ENCODE peak calls at places on chromosomes 6 and 20, in four cellular contexts. K is NCI-H1048, Z is H9, F is activated T-cell treated with anti-CD3 and anti-CD28 coated beads for 1 hour. N is an unnamed sample.

GRCh38 chr6:168837231-168837903 is 396.4 kb downstream of the SMOC2 start:
- DNase-seq in Z (no peak), K (no peak), F (no peak), N (no peak)

GRCh38 chr20:327041-327945 is 1.9 kb downstream of the SOX12 start:
- DNase-seq in F (peak), Z (peak), K (peak), N (peak)

GRCh38 chr20:58875111-58875510 is 22.6 kb downstream of the GNAS start:
- DNase-seq in K (no peak), F (no peak), Z (no peak), N (no peak)

GRCh38 chr6:27280540-27281000 is 31.5 kb downstream of the POM121L2 start:
- DNase-seq in K (no peak), F (no peak), Z (no peak), N (peak)

GRCh38 chr6:108820011-108820410 is 28.2 kb upstream of the ARMC2 start:
- DNase-seq in Z (no peak), F (no peak), K (no peak), N (no peak)

GRCh38 chr20:41524980-41525613 is 93.1 kb downstream of the CHD6 start:
- DNase-seq in F (no peak), K (no peak), Z (no peak), N (no peak)

GRCh38 chr6:154998855-154999254 is 3.7 kb downstream of the TIAM2 start:
- DNase-seq in Z (no peak), F (no peak), K (no peak), N (no peak)

GRCh38 chr20:56582557-56582956 is 46.5 kb upstream of the TFAP2C start:
- DNase-seq in Z (no peak), F (no peak), K (no peak), N (no peak)

GRCh38 chr6:28357036-28357435 is 7.3 kb downstream of the ZKSCAN3 start:
- DNase-seq in K (no peak), F (no peak), Z (no peak), N (peak)

GRCh38 chr6:95847061-95847460 is 168.7 kb upstream of the FUT9 start:
- DNase-seq in F (no peak), K (no peak), Z (no peak), N (peak)

GRCh38 chr6:33985333-33985751 is 160.5 kb downstream of the GRM4 start:
- DNase-seq in F (no peak), K (no peak), Z (peak), N (no peak)

GRCh38 chr6:15303920-15304291 is 58.0 kb downstream of the JARID2 start:
- DNase-seq in F (no peak), Z (no peak), K (no peak), N (peak)

GRCh38 chr20:11753155-11753554 is 164.5 kb upstream of the BTBD3 start:
- DNase-seq in K (no peak), Z (no peak), F (no peak), N (no peak)

GRCh38 chr6:11613858-11614257 is 76.3 kb downstream of the TMEM170B start:
- DNase-seq in F (no peak), K (no peak), Z (no peak), N (peak)

GRCh38 chr20:40279390-40279789 is 409.6 kb downstream of the MAFB start:
- DNase-seq in K (no peak), Z (no peak), F (no peak), N (peak)

GRCh38 chr20:49569403-49570115 is 1.6 kb upstream of the PTGIS start:
- DNase-seq in Z (no peak), F (no peak), K (no peak), N (peak)

GRCh38 chr20:56348746-56349145 is 10.0 kb upstream of the FAM210B start:
- DNase-seq in K (no peak), Z (no peak), F (no peak), N (peak)

GRCh38 chr6:32614366-32615081 is 22.7 kb upstream of the HLA-DQA1 start:
- DNase-seq in Z (peak), K (no peak), F (no peak), N (peak)

GRCh38 chr6:31826793-31827285 is 699 bp upstream of the HSPA1B start:
- DNase-seq in F (no peak), Z (peak), K (peak), N (no peak)